ENCODE peak calls at places on chromosomes 1 and 21, in seven cellular contexts. N is immature natural killer cell; P is BE2C; S is ACHN; M is activated CD4-positive, alpha-beta T cell treated with anti-CD3 and anti-CD28 coated beads, Interleukin-2, amount 10 ng/mL, durations not matched to agents 7 days and 5 days; K is HTR-8/SVneo; X is activated gamma-delta T cell. E is an unnamed sample.

GRCh38 chr1:113403065-113403464 is 12.8 kb downstream of the MAGI3 start:
- DNase-seq in N (no peak), P (no peak), S (no peak), M (no peak), K (no peak), X (no peak), E (no peak)

GRCh38 chr1:21270086-21270689 is 20.1 kb downstream of the ECE1 start:
- DNase-seq in N (peak), P (peak), S (peak), M (peak), K (peak), X (peak), E (no peak)

GRCh38 chr1:32393832-32394140 is 455 bp downstream of the BSDC1 start:
- DNase-seq in N (no peak), P (no peak), S (peak), M (peak), K (no peak), X (no peak), E (no peak)

GRCh38 chr1:55812281-55812680 is 597.1 kb upstream of the USP24 start:
- DNase-seq in N (no peak), P (no peak), S (no peak), M (no peak), K (no peak), X (no peak), E (no peak)

GRCh38 chr1:42164551-42165420 is at the start of gene GUCA2A:
- DNase-seq in N (no peak), P (no peak), S (no peak), M (no peak), K (no peak), X (no peak), E (no peak)

GRCh38 chr1:27042670-27043069 is 30.0 kb upstream of the TENT5B start:
- DNase-seq in N (no peak), P (no peak), S (no peak), M (no peak), K (no peak), X (no peak), E (no peak)

GRCh38 chr21:21051109-21052055 is 53.2 kb downstream of the NCAM2 start:
- DNase-seq in N (no peak), P (no peak), S (no peak), M (no peak), K (no peak), X (no peak), E (no peak)

GRCh38 chr1:37442644-37443043 is 31.7 kb upstream of the ZC3H12A start:
- DNase-seq in N (no peak), P (no peak), S (no peak), M (no peak), K (no peak), X (no peak), E (no peak)

GRCh38 chr21:33897739-33898138 is 17.9 kb downstream of the ATP5PO start:
- DNase-seq in N (no peak), P (no peak), S (no peak), M (no peak), K (no peak), X (no peak), E (no peak)

GRCh38 chr1:107140703-107141490 is at the start of gene NTNG1:
- DNase-seq in N (no peak), P (peak), S (peak), M (no peak), K (no peak), X (no peak), E (no peak)

GRCh38 chr1:37478890-37479254 is 4.5 kb downstream of the ZC3H12A start:
- DNase-seq in N (peak), P (no peak), S (no peak), M (peak), K (no peak), X (no peak), E (no peak)

GRCh38 chr1:209585672-209586071 is 2.2 kb downstream of the CAMK1G start:
- DNase-seq in N (no peak), P (peak), S (no peak), M (no peak), K (no peak), X (no peak), E (peak)

GRCh38 chr1:6519935-6520621 is 28.6 kb upstream of the PLEKHG5 start:
- DNase-seq in N (no peak), P (peak), S (no peak), M (no peak), K (no peak), X (no peak), E (no peak)

GRCh38 chr1:32989160-32989894 is 24.7 kb upstream of the RNF19B start:
- DNase-seq in N (no peak), P (no peak), S (peak), M (peak), K (peak), X (no peak), E (no peak)

GRCh38 chr1:18333220-18333619 is 147.5 kb upstream of the KLHDC7A start:
- DNase-seq in N (no peak), P (no peak), S (no peak), M (no peak), K (no peak), X (no peak), E (no peak)

GRCh38 chr1:174877208-174877673 is 122.5 kb upstream of the CACYBP start:
- DNase-seq in N (no peak), P (no peak), S (no peak), M (no peak), K (no peak), X (no peak), E (peak)

GRCh38 chr1:12028957-12029511 is 9.7 kb downstream of the MIIP start:
- DNase-seq in N (no peak), P (no peak), S (no peak), M (no peak), K (no peak), X (no peak), E (no peak)

GRCh38 chr1:119978018-119978505 is 81.7 kb upstream of the ADAM30 start:
- DNase-seq in N (no peak), P (no peak), S (no peak), M (no peak), K (no peak), X (no peak), E (no peak)

GRCh38 chr1:203268901-203269653 is 36.2 kb upstream of the BTG2 start:
- DNase-seq in N (peak), P (peak), S (peak), M (peak), K (peak), X (no peak), E (no peak)

GRCh38 chr1:37325509-37326437 is 148.6 kb upstream of the ZC3H12A start:
- DNase-seq in N (no peak), P (no peak), S (no peak), M (no peak), K (no peak), X (no peak), E (no peak)

GRCh38 chr1:61053712-61054608 is 28.4 kb upstream of the NFIA start:
- DNase-seq in N (no peak), P (peak), S (no peak), M (no peak), K (no peak), X (no peak), E (peak)